ENCODE peak calls at places on chromosomes 2 and 18, in eight cellular contexts. Z is ecto neural progenitor cell, P is adrenal gland, D is amygdala, F is heart left ventricle, N is fibroblast of gingiva, G is right cardiac atrium, O is activated B cell treated with CpG ODN at 0.5 μM for 24 hours. M is an unnamed sample.

GRCh38 chr18:50790956-50791355 is 28.9 kb downstream of the MRO start:
- DNase-seq in O (no peak), Z (no peak), F (no peak), D (no peak), N (no peak), P (no peak), G (no peak), M (no peak)

GRCh38 chr2:5846881-5847280 is 154.7 kb downstream of the SOX11 start:
- DNase-seq in F (no peak), Z (no peak), O (no peak), G (no peak), N (no peak), D (no peak), P (no peak), M (no peak)

GRCh38 chr2:217638533-217638932 is 364.3 kb downstream of the TNS1 start:
- DNase-seq in Z (no peak), D (no peak), P (no peak), G (no peak), F (no peak), O (no peak), N (no peak), M (no peak)

GRCh38 chr18:23106575-23106974 is 28.7 kb upstream of the CABLES1 start:
- DNase-seq in G (no peak), F (no peak), P (peak), Z (no peak), D (no peak), O (no peak), N (peak), M (no peak)

GRCh38 chr2:15058015-15058414 is 425.5 kb downstream of the LRATD1 start:
- DNase-seq in N (no peak), F (no peak), D (no peak), O (no peak), P (no peak), G (no peak), Z (no peak), M (no peak)

GRCh38 chr18:50695431-50696176 is 124.2 kb downstream of the MRO start:
- DNase-seq in G (peak), N (no peak), P (no peak), D (no peak), Z (no peak), F (no peak), O (no peak), M (no peak)

GRCh38 chr18:37336568-37337285 is 228.9 kb downstream of the CELF4 start:
- DNase-seq in Z (no peak), F (no peak), O (no peak), N (no peak), G (no peak), P (no peak), D (no peak), M (no peak)

GRCh38 chr2:196284901-196285589 is 113.7 kb upstream of the STK17B start:
- DNase-seq in N (peak), F (no peak), Z (no peak), G (no peak), D (no peak), P (no peak), O (no peak), M (no peak)

GRCh38 chr2:219726916-219727315 is 99.5 kb downstream of the SLC4A3 start:
- DNase-seq in N (no peak), O (no peak), P (no peak), D (no peak), Z (no peak), F (no peak), G (no peak), M (no peak)

GRCh38 chr2:170905864-170906263 is 23.2 kb upstream of the GORASP2 start:
- DNase-seq in G (no peak), F (no peak), O (no peak), P (no peak), N (no peak), D (no peak), Z (no peak), M (no peak)

GRCh38 chr2:3585239-3586109 is 9.4 kb upstream of the COLEC11 start:
- DNase-seq in F (peak), G (peak), N (peak), O (no peak), Z (no peak), P (peak), D (no peak), M (no peak)

GRCh38 chr2:221896505-221897151 is 324.5 kb upstream of the EPHA4 start:
- DNase-seq in N (peak), F (no peak), Z (no peak), D (no peak), G (peak), P (peak), O (no peak), M (no peak)

GRCh38 chr2:20578266-20578894 is 72.5 kb downstream of the HS1BP3 start:
- DNase-seq in F (no peak), G (peak), N (no peak), O (no peak), Z (no peak), P (no peak), D (no peak), M (no peak)

GRCh38 chr2:74413001-74413698 is 8.3 kb downstream of the C2orf81 start:
- DNase-seq in P (no peak), F (no peak), O (no peak), G (no peak), D (no peak), Z (no peak), N (no peak), M (no peak)

GRCh38 chr2:72793798-72794447 is 31.9 kb downstream of the EXOC6B start:
- DNase-seq in G (no peak), Z (no peak), D (no peak), F (no peak), N (peak), P (peak), O (no peak), M (no peak)

GRCh38 chr2:97755491-97755890 is 42.1 kb downstream of the ZAP70 start:
- DNase-seq in P (no peak), F (no peak), N (no peak), O (no peak), D (no peak), Z (no peak), G (no peak), M (no peak)

GRCh38 chr2:149221898-149222297 is 108.5 kb upstream of the LYPD6 start:
- DNase-seq in N (no peak), G (no peak), P (no peak), F (no peak), Z (peak), D (no peak), O (no peak), M (no peak)

GRCh38 chr2:143071185-143071876 is 57.9 kb upstream of the ARHGAP15 start:
- DNase-seq in O (no peak), F (no peak), P (no peak), Z (no peak), D (no peak), N (no peak), G (no peak), M (no peak)

GRCh38 chr2:232488097-232488711 is 570 bp upstream of the ECEL1 start:
- DNase-seq in O (no peak), D (no peak), Z (no peak), P (no peak), N (no peak), G (peak), F (no peak), M (no peak)

GRCh38 chr2:109215866-109216265 is 86.9 kb downstream of the SH3RF3 start:
- DNase-seq in Z (no peak), G (no peak), N (no peak), P (no peak), D (no peak), F (no peak), O (no peak), M (no peak)

GRCh38 chr2:113084249-113085000 is 16.7 kb downstream of the IL1F10 start:
- DNase-seq in N (no peak), F (no peak), Z (no peak), O (no peak), D (no peak), P (peak), G (no peak), M (no peak)

GRCh38 chr2:102796337-102796736 is 34.5 kb downstream of the TMEM182 start:
- DNase-seq in N (no peak), P (peak), F (peak), G (no peak), O (no peak), D (no peak), Z (no peak), M (no peak)

GRCh38 chr2:200054681-200055468 is 99.5 kb downstream of the MAIP1 start:
- DNase-seq in F (no peak), G (no peak), O (no peak), D (no peak), Z (peak), N (no peak), P (no peak), M (no peak)

GRCh38 chr2:68119504-68119903 is 38.2 kb upstream of the PNO1 start:
- DNase-seq in Z (no peak), O (no peak), F (no peak), P (no peak), D (no peak), G (no peak), N (no peak), M (no peak)

GRCh38 chr2:12155308-12156061 is 409.1 kb downstream of the LPIN1 start:
- DNase-seq in N (peak), F (no peak), Z (no peak), P (peak), D (no peak), O (no peak), G (no peak), M (no peak)

GRCh38 chr2:12057436-12058166 is 311.2 kb downstream of the LPIN1 start:
- DNase-seq in D (no peak), O (peak), P (peak), N (no peak), Z (no peak), G (peak), F (peak), M (no peak)

GRCh38 chr2:132584976-132585817 is 84.8 kb downstream of the LYPD1 start:
- DNase-seq in O (no peak), F (no peak), G (no peak), N (no peak), Z (peak), P (no peak), D (no peak), M (no peak)